ENCODE peak calls at places on chromosomes 16 and 17, in four cellular contexts. Z is AG04450, L is epithelial cell of proximal tubule, E is AML-193. C is an unnamed sample.

GRCh38 chr17:65086465-65086864 is 29.9 kb upstream of the GNA13 start:
- DNase-seq in Z (no peak), L (no peak), E (no peak), C (no peak)

GRCh38 chr16:81752876-81753227 is 26.2 kb upstream of the PLCG2 start:
- DNase-seq in Z (no peak), L (no peak), E (no peak), C (no peak)

GRCh38 chr17:246226-246625 is 64.8 kb upstream of the DOC2B start:
- DNase-seq in Z (no peak), L (no peak), E (no peak), C (no peak)

GRCh38 chr17:29291163-29291752 is 2.7 kb downstream of the NUFIP2 start:
- DNase-seq in Z (peak; percentile 18), L (no peak), E (peak; percentile 90), C (peak; percentile 27)

GRCh38 chr16:53545433-53545832 is 42.4 kb upstream of the AKTIP start:
- DNase-seq in Z (no peak), L (no peak), E (no peak), C (no peak)

GRCh38 chr17:44260296-44260695 is 7.6 kb downstream of the SLC4A1 start:
- DNase-seq in Z (no peak), L (no peak), E (no peak), C (no peak)

GRCh38 chr16:82605863-82606620 is 20.7 kb upstream of the CDH13 start:
- DNase-seq in Z (no peak), L (no peak), E (no peak), C (no peak)

GRCh38 chr17:57349533-57350227 is 93.4 kb downstream of the MSI2 start:
- DNase-seq in Z (no peak), L (no peak), E (no peak), C (no peak)

GRCh38 chr17:10316986-10317834 is 55.6 kb downstream of the MYH13 start:
- DNase-seq in Z (no peak), L (no peak), E (peak; percentile 17), C (no peak)

GRCh38 chr17:78678711-78679110 is 101.5 kb upstream of the DNAH17 start:
- DNase-seq in Z (no peak), L (no peak), E (no peak), C (no peak)

GRCh38 chr17:31877911-31878702 is 19.1 kb upstream of the COPRS start:
- DNase-seq in Z (no peak), L (no peak), E (no peak), C (no peak)

GRCh38 chr16:85553436-85554113 is 59.5 kb upstream of the GSE1 start:
- DNase-seq in Z (no peak), L (no peak), E (peak; percentile 71), C (no peak)

GRCh38 chr16:69077251-69077650 is 28.2 kb upstream of the HAS3 start:
- DNase-seq in Z (no peak), L (peak; percentile 95), E (no peak), C (peak; percentile 86)

GRCh38 chr17:40260528-40260927 is 27.2 kb upstream of the CDC6 start:
- DNase-seq in Z (no peak), L (no peak), E (no peak), C (no peak)

GRCh38 chr17:77144227-77144626 is 3.5 kb downstream of the SEC14L1 start:
- DNase-seq in Z (no peak), L (no peak), E (no peak), C (no peak)

GRCh38 chr16:87320510-87321227 is 3.5 kb upstream of the C16orf95 start:
- DNase-seq in Z (no peak), L (no peak), E (no peak), C (no peak)

C was measured in retinal pigment epithelial cell.